ENCODE peak calls at places on chromosome X, in seven cellular contexts. T is aorta; Z is kidney; G is pancreas; D is CD8-positive, alpha-beta memory T cell; M is HepG2; E is lung. I is an unnamed sample. For H3K4me1, the result is how much of the 10 kb centered on the place peaks cover.

GRCh38 chrX:134749651-134750450 is 91.6 kb upstream of the PLAC1 start:
- DNase-seq in T (no peak), Z (no peak), G (no peak), D (no peak), M (no peak), E (no peak), I (no peak)

GRCh38 chrX:141175786-141176185 is 1.1 kb downstream of the LDOC1 start:
- DNase-seq in T (no peak), Z (no peak), G (no peak), D (no peak), M (no peak), E (no peak), I (no peak)

GRCh38 chrX:110381216-110381615 is 22.6 kb downstream of the RTL9 start:
- DNase-seq in T (no peak), Z (no peak), G (no peak), D (no peak), M (no peak), E (no peak), I (peak)

GRCh38 chrX:17441965-17442364 is 67.0 kb downstream of the NHS start:
- DNase-seq in T (no peak), Z (no peak), G (no peak), D (no peak), M (no peak), E (no peak), I (no peak)

GRCh38 chrX:123108513-123109427 is 75.3 kb upstream of the GRIA3 start:
- DNase-seq in T (no peak), Z (no peak), G (no peak), D (no peak), M (no peak), E (no peak), I (no peak)

GRCh38 chrX:64394059-64394873 is 986 bp downstream of the MTMR8 start:
- DNase-seq in T (no peak), Z (no peak), G (no peak), D (no peak), M (no peak), E (no peak), I (no peak)

GRCh38 chrX:39065051-39065871 is 264.0 kb downstream of the MID1IP1 start:
- DNase-seq in T (no peak), Z (no peak), G (no peak), D (no peak), M (no peak), E (no peak), I (no peak)

GRCh38 chrX:102958794-102959193 is 21.7 kb downstream of the RAB40AL start:
- DNase-seq in T (no peak), Z (no peak), G (no peak), D (no peak), M (no peak), E (no peak), I (no peak)

GRCh38 chrX:43998374-43998773 is 25.2 kb upstream of the NDP start:
- DNase-seq in T (no peak), Z (no peak), G (no peak), D (no peak), M (no peak), E (no peak), I (no peak)

GRCh38 chrX:76802698-76803097 is 375.2 kb downstream of the MAGEE1 start:
- DNase-seq in T (no peak), Z (no peak), G (no peak), D (no peak), M (no peak), E (no peak), I (no peak)

DNA sequence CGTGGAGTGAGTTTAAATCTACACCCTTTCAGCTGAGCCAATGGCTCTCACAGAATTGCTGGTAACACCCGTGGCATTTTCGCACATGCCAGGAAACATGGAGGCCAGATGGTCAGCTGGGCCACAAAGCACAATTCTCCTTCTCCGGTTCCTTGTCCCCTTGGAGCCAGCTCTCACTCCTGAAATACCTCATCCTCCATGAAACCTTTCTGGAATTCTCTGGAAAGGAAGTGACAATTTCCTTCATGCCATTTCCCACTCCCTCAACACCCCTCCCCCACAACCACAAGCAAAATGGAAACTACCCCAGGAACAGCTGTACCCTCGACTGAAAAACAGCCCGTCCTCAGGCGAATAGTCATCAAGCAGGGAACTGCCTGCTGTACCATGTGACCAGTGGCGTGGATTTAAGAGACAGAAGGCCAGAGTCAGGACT is 24.7 kb downstream of the ELF4 start:
- DNase-seq in T (no peak), Z (no peak), G (no peak), D (no peak), M (no peak), E (no peak), I (no peak)
- H3K4me1 ChIP-seq in T (under half), Z (under half), G (under half), D (half or more), M (under half), E (under half), I (half or more)

GRCh38 chrX:1492421-1493012 is 39.8 kb upstream of the ASMTL start:
- DNase-seq in T (peak), Z (no peak), G (no peak), D (no peak), M (no peak), E (no peak), I (no peak)
- H3K4me3 ChIP-seq in T (no peak), Z (no peak), G (no peak), D (no peak), M (no peak), E (no peak), I (no peak)

DNA sequence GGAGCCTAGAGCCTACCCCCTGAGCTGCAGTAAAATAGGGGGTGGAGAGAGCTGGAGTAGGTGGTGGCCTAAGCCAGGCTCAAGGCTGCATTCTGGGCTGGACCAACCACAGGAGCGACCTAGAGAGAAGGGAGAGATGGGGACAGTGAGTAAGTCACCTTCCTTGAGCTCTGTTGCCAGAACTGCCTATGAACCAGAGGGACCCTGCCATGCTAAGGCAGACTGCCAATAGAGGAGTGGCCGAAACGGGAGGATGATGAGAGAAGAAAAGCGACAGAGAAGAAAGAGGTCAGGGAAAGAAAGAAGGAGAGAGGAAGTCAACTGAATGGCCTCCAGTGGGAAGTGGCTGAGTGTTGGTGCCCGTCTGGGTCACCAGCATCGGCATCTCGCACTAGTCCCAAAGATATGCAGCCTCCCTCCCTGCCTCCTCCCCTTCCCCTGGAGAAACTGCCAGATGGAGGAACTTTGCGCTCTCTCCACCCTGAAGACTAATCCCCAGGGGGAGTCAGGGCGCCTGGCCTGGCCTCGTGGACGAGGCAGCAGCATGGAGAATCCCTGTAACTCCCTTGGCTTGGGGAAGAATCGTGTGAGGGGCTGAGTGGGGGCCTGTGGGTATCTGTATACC is 28.8 kb downstream of the ELF4 start:
- DNase-seq in T (no peak), Z (no peak), G (no peak), D (no peak), M (no peak), E (no peak), I (no peak)
- H3K4me1 ChIP-seq in T (under half), Z (under half), G (under half), D (under half), M (under half), E (under half), I (half or more)

GRCh38 chrX:10098235-10098819 is 58.4 kb upstream of the CLCN4 start:
- DNase-seq in T (no peak), Z (no peak), G (no peak), D (no peak), M (no peak), E (no peak), I (no peak)
- H3K4me3 ChIP-seq in T (no peak), Z (peak), G (no peak), D (peak), M (no peak), E (no peak), I (no peak)

DNA sequence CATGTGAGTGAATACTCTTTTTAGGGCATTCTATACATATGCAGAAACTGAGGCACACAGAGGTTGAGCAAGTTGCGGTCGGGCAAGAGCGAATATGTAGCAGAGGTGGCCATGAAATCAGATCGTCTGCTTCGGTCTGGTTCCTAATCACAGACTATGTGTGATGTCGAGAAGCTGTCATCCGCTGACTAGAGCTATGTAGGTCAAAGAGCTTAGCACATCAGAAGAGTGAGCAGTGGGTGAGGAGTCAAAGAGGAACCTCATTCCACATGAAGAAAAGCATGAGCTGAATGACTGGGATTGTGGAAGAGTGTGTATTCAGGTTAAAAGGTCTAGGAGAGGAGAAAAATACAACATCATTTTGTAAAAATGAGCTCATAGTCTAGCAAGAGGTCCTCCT is 19.0 kb downstream of the GAB3 start:
- DNase-seq in T (no peak), Z (no peak), G (no peak), D (peak), M (no peak), E (no peak), I (no peak)
- H3K4me1 ChIP-seq in T (under half), Z (under half), G (under half), D (half or more), M (under half), E (under half), I (half or more)

GRCh38 chrX:97211070-97211469 is 327.4 kb downstream of the RPA4 start:
- DNase-seq in T (no peak), Z (no peak), G (no peak), D (no peak), M (no peak), E (no peak), I (no peak)
- H3K4me3 ChIP-seq in T (no peak), Z (no peak), G (no peak), D (no peak), M (no peak), E (no peak), I (no peak)

GRCh38 chrX:154358829-154359228 is 15.6 kb downstream of the FLNA start:
- DNase-seq in T (no peak), Z (no peak), G (no peak), D (no peak), M (no peak), E (no peak), I (no peak)
- H3K4me1 ChIP-seq in T (under half), Z (under half), G (under half), D (under half), M (under half), E (under half), I (under half)

GRCh38 chrX:12977761-12978204 is 2.9 kb downstream of the TMSB4X start:
- DNase-seq in T (no peak), Z (no peak), G (no peak), D (no peak), M (no peak), E (no peak), I (no peak)

GRCh38 chrX:12975999-12976558 is 1.2 kb downstream of the TMSB4X start:
- DNase-seq in T (no peak), Z (peak), G (peak), D (no peak), M (no peak), E (peak), I (peak)

GRCh38 chrX:12979630-12980015 is 4.7 kb downstream of the TMSB4X start:
- DNase-seq in T (no peak), Z (no peak), G (no peak), D (no peak), M (no peak), E (no peak), I (no peak)

GRCh38 chrX:12979011-12979629 is 4.2 kb downstream of the TMSB4X start:
- DNase-seq in T (no peak), Z (no peak), G (no peak), D (no peak), M (no peak), E (no peak), I (no peak)

DNA sequence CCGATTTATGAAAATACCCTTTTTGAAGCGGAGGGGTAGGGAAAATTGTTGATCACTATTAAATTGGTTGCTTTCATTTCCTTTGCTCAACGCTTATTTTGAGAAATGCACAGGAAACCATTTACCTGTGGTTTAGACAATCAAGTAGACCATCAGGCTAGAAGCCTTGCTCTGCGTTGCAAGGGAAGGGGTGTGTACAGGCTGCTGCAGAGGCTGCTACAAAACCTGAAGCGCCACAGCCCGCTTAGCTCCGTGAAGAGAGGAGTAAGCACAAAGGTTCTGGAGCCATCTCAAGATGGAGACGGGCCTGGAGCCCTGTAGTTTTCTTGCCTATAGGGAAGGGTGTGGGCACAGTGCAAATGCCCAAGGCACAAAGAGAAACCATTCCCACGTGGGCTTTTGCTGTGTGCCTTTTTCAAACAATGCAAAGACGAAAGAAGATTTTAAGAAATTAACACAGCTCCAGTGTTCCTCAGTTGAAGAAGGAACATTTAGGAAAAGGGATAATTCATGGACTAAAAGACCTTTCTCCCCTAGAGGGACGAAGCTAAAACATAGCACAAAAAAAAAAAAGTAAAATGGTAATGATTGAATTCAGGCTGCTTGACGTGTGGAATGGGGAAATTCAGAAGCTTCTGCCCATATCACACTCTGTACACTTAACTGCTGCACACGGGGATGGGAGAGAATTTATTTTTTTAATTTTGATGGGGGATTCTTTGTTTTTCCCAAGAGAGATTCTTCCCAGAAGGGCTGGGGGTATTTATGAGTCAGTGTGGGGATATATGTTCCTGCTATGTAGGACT is 3.5 kb downstream of the TMSB4X start:
- DNase-seq in T (no peak), Z (peak), G (peak), D (peak), M (no peak), E (no peak), I (peak)
- H3K4me3 ChIP-seq in T (peak), Z (peak), G (no peak), D (peak), M (no peak), E (peak), I (peak)

GRCh38 chrX:13086076-13086475 is 41.7 kb upstream of the FAM9C start:
- DNase-seq in T (no peak), Z (no peak), G (no peak), D (no peak), M (no peak), E (no peak), I (no peak)
- H3K4me1 ChIP-seq in T (under half), Z (under half), G (under half), D (half or more), M (under half), E (under half), I (under half)